ENCODE peak calls at places on chromosomes 5 and 9, in six cellular contexts. B, M, D, X, O and A are unnamed samples.

GRCh38 chr5:132300572-132301340 is 6.6 kb downstream of the SLC22A4 start:
- DNase-seq in B (no peak), M (no peak), D (no peak), X (no peak), O (no peak), A (no peak)

GRCh38 chr5:59810041-59810440 is 83.5 kb downstream of the PDE4D start:
- DNase-seq in B (no peak), M (peak; percentile 71), D (peak; percentile 68), X (peak; percentile 74), O (peak; percentile 81), A (no peak)

GRCh38 chr9:89739531-89740315 is 134.9 kb downstream of the GADD45G start:
- DNase-seq in B (no peak), M (no peak), D (no peak), X (no peak), O (no peak), A (no peak)

GRCh38 chr9:90914868-90915483 is 113.4 kb downstream of the SYK start:
- DNase-seq in B (peak; percentile 42), M (peak; percentile 76), D (peak; percentile 59), X (peak; percentile 96), O (peak; percentile 73), A (peak; percentile 54)

GRCh38 chr5:5480481-5481111 is 58.1 kb downstream of the ICE1 start:
- DNase-seq in B (no peak), M (no peak), D (no peak), X (no peak), O (no peak), A (no peak)

GRCh38 chr9:94874316-94874715 is 147.8 kb downstream of the AOPEP start:
- DNase-seq in B (no peak), M (no peak), D (no peak), X (no peak), O (no peak), A (no peak)

GRCh38 chr5:160287378-160288051 is 24.8 kb downstream of the CCNJL start:
- DNase-seq in B (no peak), M (peak; percentile 87), D (peak; percentile 82), X (peak; percentile 47), O (peak; percentile 66), A (no peak)

GRCh38 chr9:137353223-137354152 is 51.4 kb upstream of the NRARP start:
- DNase-seq in B (no peak), M (peak; percentile 60), D (peak; percentile 59), X (no peak), O (no peak), A (no peak)

GRCh38 chr9:8734760-8735159 is 935.2 kb upstream of the DMAC1 start:
- DNase-seq in B (no peak), M (no peak), D (no peak), X (no peak), O (no peak), A (no peak)

GRCh38 chr5:83471405-83472212 is at the start of gene VCAN:
- DNase-seq in B (no peak), M (peak; percentile 85), D (peak; percentile 65), X (peak; percentile 63), O (peak; percentile 90), A (no peak)

GRCh38 chr9:136378171-136379002 is 4.9 kb upstream of the CARD9 start:
- DNase-seq in B (no peak), M (no peak), D (no peak), X (no peak), O (no peak), A (no peak)

GRCh38 chr5:125865166-125865815 is 557.9 kb upstream of the GRAMD2B start:
- DNase-seq in B (no peak), M (no peak), D (no peak), X (peak; percentile 26), O (no peak), A (no peak)

GRCh38 chr9:33734911-33735310 is 60.5 kb upstream of the PRSS3 start:
- DNase-seq in B (no peak), M (no peak), D (no peak), X (no peak), O (no peak), A (no peak)

GRCh38 chr5:167504276-167504675 is 787.2 kb upstream of the WWC1 start:
- DNase-seq in B (no peak), M (no peak), D (no peak), X (no peak), O (no peak), A (no peak)

GRCh38 chr9:14346826-14347407 is 33.0 kb upstream of the NFIB start:
- DNase-seq in B (no peak), M (peak; percentile 44), D (peak; percentile 52), X (no peak), O (peak; percentile 59), A (no peak)

GRCh38 chr9:19102181-19102630 is 498 bp downstream of the HAUS6 start:
- DNase-seq in B (no peak), M (peak; percentile 46), D (no peak), X (peak; percentile 55), O (no peak), A (no peak)

GRCh38 chr9:21443849-21444625 is 3.8 kb downstream of the IFNA1 start:
- DNase-seq in B (no peak), M (no peak), D (no peak), X (no peak), O (no peak), A (no peak)

GRCh38 chr9:136848393-136849037 is 694 bp upstream of the PHPT1 start:
- DNase-seq in B (no peak), M (peak; percentile 66), D (peak; percentile 51), X (peak; percentile 69), O (no peak), A (no peak)

GRCh38 chr9:110115341-110115820 is 92.6 kb downstream of the C9orf152 start:
- DNase-seq in B (no peak), M (no peak), D (peak; percentile 48), X (no peak), O (no peak), A (no peak)

GRCh38 chr9:71157731-71158130 is 36.3 kb upstream of the TRPM3 start:
- DNase-seq in B (no peak), M (no peak), D (no peak), X (no peak), O (no peak), A (no peak)

GRCh38 chr5:8457187-8458037 is 588.5 kb downstream of the MTRR start:
- DNase-seq in B (peak; percentile 67), M (peak; percentile 96), D (peak; percentile 95), X (peak; percentile 93), O (peak; percentile 97), A (peak; percentile 96)